ENCODE peak calls at places on chromosomes 11 and 22, in eight cellular contexts. Y is neuronal stem cell, W is SW 1271, X is H54, R is adipocyte, T is heart left ventricle, G is HTR-8/SVneo, Z is cardiac muscle cell. H is an unnamed sample.

GRCh38 chr11:32081129-32081641 is 9.7 kb upstream of the RCN1 start:
- DNase-seq in X (no peak), Z (no peak), R (no peak), G (no peak), Y (no peak), W (no peak), T (peak; percentile 58), H (peak; percentile 62)

GRCh38 chr11:95108671-95109551 is 19.3 kb downstream of the ENDOD1 start:
- DNase-seq in R (peak; percentile 20), G (no peak), T (no peak), W (no peak), X (no peak), Z (no peak), Y (no peak), H (peak; percentile 61)

GRCh38 chr11:16912607-16913006 is 101.6 kb downstream of the PLEKHA7 start:
- DNase-seq in Z (peak; percentile 55), R (no peak), W (no peak), G (no peak), Y (no peak), X (no peak), T (no peak), H (no peak)

GRCh38 chr11:2914475-2915195 is 14.6 kb downstream of the PHLDA2 start:
- DNase-seq in Y (no peak), T (peak; percentile 90), R (no peak), G (no peak), X (no peak), W (no peak), Z (peak; percentile 85), H (no peak)

GRCh38 chr11:26623076-26623666 is 51.1 kb upstream of the MUC15 start:
- DNase-seq in R (peak; percentile 23), T (no peak), G (no peak), Y (no peak), X (no peak), Z (no peak), W (no peak), H (peak; percentile 23)

GRCh38 chr11:126635511-126635910 is 280.0 kb downstream of the ST3GAL4 start:
- DNase-seq in G (no peak), T (no peak), R (no peak), Z (no peak), X (no peak), Y (no peak), W (no peak), H (no peak)

GRCh38 chr11:134142536-134142935 is 73.7 kb downstream of the JAM3 start:
- DNase-seq in G (no peak), W (no peak), T (no peak), R (peak; percentile 49), X (no peak), Y (no peak), Z (no peak), H (peak; percentile 35)

GRCh38 chr11:32297629-32298028 is 137.7 kb downstream of the WT1 start:
- DNase-seq in G (peak; percentile 65), Z (no peak), R (peak; percentile 65), X (peak; percentile 19), W (no peak), T (no peak), Y (no peak), H (peak; percentile 64)

GRCh38 chr11:69674267-69674885 is 777 bp downstream of the LTO1 start:
- DNase-seq in W (no peak), R (peak; percentile 86), X (peak; percentile 70), T (no peak), G (peak; percentile 25), Y (no peak), Z (no peak), H (peak; percentile 87)

GRCh38 chr11:9092846-9093778 is 1.7 kb upstream of the SCUBE2 start:
- DNase-seq in Y (no peak), G (no peak), R (peak; percentile 20), T (no peak), W (no peak), Z (no peak), X (no peak), H (peak; percentile 6)

GRCh38 chr22:41916745-41917358 is 2.0 kb upstream of the SHISA8 start:
- DNase-seq in G (no peak), R (no peak), Z (no peak), X (no peak), T (no peak), W (no peak), Y (no peak), H (no peak)

GRCh38 chr22:47151064-47151463 is 388.6 kb downstream of the TBC1D22A start:
- DNase-seq in T (no peak), X (no peak), G (no peak), Z (no peak), R (no peak), W (no peak), Y (no peak), H (no peak)

GRCh38 chr11:19320764-19321163 is 80.0 kb upstream of the E2F8 start:
- DNase-seq in W (no peak), X (no peak), T (no peak), Y (no peak), Z (no peak), R (no peak), G (no peak), H (peak; percentile 62)

GRCh38 chr11:27395556-27396258 is 32.7 kb upstream of the CCDC34 start:
- DNase-seq in G (no peak), Z (no peak), W (no peak), T (no peak), R (peak; percentile 36), X (no peak), Y (no peak), H (no peak)

GRCh38 chr22:22884888-22885840 is 2.5 kb upstream of the IGLL5 start:
- DNase-seq in G (no peak), R (no peak), Y (no peak), Z (no peak), W (no peak), T (no peak), X (no peak), H (no peak)

GRCh38 chr22:39634530-39635399 is 64.2 kb downstream of the CACNA1I start:
- DNase-seq in Y (no peak), W (peak; percentile 37), X (peak; percentile 84), T (no peak), R (peak; percentile 77), G (peak; percentile 85), Z (no peak), H (peak; percentile 81)

GRCh38 chr11:129694966-129695365 is 120.7 kb upstream of the TMEM45B start:
- DNase-seq in G (no peak), X (no peak), T (no peak), R (no peak), W (no peak), Y (no peak), Z (no peak), H (no peak)

GRCh38 chr11:33383075-33383919 is 126.1 kb downstream of the HIPK3 start:
- DNase-seq in Y (no peak), T (no peak), R (peak; percentile 44), X (no peak), W (no peak), Z (no peak), G (no peak), H (no peak)

GRCh38 chr11:108278546-108278945 is 55.7 kb downstream of the ATM start:
- DNase-seq in W (no peak), X (no peak), G (no peak), Z (peak; percentile 84), T (peak; percentile 29), Y (no peak), R (no peak), H (peak; percentile 14)

GRCh38 chr11:2834893-2835767 is 50.4 kb downstream of the CDKN1C start:
- DNase-seq in W (no peak), Y (no peak), Z (no peak), R (no peak), X (peak; percentile 72), G (no peak), T (no peak), H (no peak)

GRCh38 chr11:83042966-83043711 is 28.6 kb downstream of the RAB30 start:
- DNase-seq in W (no peak), T (no peak), X (no peak), R (peak; percentile 49), G (no peak), Z (no peak), Y (no peak), H (peak; percentile 66)

GRCh38 chr11:64867748-64868462 is 10.5 kb downstream of the EHD1 start:
- DNase-seq in Z (no peak), Y (no peak), W (no peak), X (no peak), T (peak; percentile 23), R (no peak), G (no peak), H (no peak)

GRCh38 chr11:3837793-3838192 is 3.0 kb downstream of the RHOG start:
- DNase-seq in Y (no peak), X (no peak), Z (no peak), G (no peak), T (peak; percentile 67), R (peak; percentile 32), W (no peak), H (no peak)

GRCh38 chr22:36886016-36886415 is 25.2 kb downstream of the NCF4 start:
- DNase-seq in G (no peak), R (no peak), W (no peak), Z (no peak), T (no peak), Y (no peak), X (no peak), H (no peak)

GRCh38 chr11:1791912-1792311 is 28.2 kb upstream of the CTSD start:
- DNase-seq in Z (no peak), Y (no peak), T (no peak), X (no peak), G (no peak), R (no peak), W (no peak), H (no peak)

GRCh38 chr11:74681686-74682651 is 49.3 kb downstream of the CHRDL2 start:
- DNase-seq in Z (no peak), X (no peak), W (no peak), T (peak; percentile 71), G (no peak), R (no peak), Y (no peak), H (no peak)

GRCh38 chr11:45209480-45209879 is 63.0 kb downstream of the PRDM11 start:
- DNase-seq in T (no peak), R (no peak), G (no peak), W (no peak), Z (no peak), X (no peak), Y (no peak), H (no peak)